ENCODE peak calls at places on chromosomes 16 and 17, in six cellular contexts. W, B, Q, F, C and E are unnamed samples.

GRCh38 chr17:18230288-18231141 is 5.1 kb downstream of the LLGL1 start:
- DNase-seq in F (no peak), C (no peak), W (no peak), Q (no peak), B (no peak), E (no peak)

GRCh38 chr17:63546308-63547082 is 3.8 kb upstream of the DCAF7 start:
- DNase-seq in W (no peak), Q (no peak), B (no peak), F (no peak), C (no peak), E (no peak)

GRCh38 chr16:54331241-54332002 is 44.8 kb upstream of the IRX3 start:
- DNase-seq in C (no peak), W (no peak), Q (no peak), B (no peak), F (no peak), E (no peak)

GRCh38 chr17:55302407-55302787 is 37.6 kb downstream of the HLF start:
- DNase-seq in Q (no peak), B (no peak), F (no peak), W (no peak), C (no peak), E (no peak)

GRCh38 chr17:54903375-54903774 is 2.7 kb downstream of the TOM1L1 start:
- DNase-seq in Q (peak), C (no peak), B (peak), F (peak), W (no peak), E (no peak)

GRCh38 chr16:2856061-2856670 is 1.8 kb downstream of the PRSS22 start:
- DNase-seq in F (peak), W (no peak), C (no peak), Q (no peak), B (no peak), E (no peak)

GRCh38 chr16:6863135-6863534 is 469.5 kb upstream of the RBFOX1 start:
- DNase-seq in C (no peak), Q (no peak), B (no peak), F (no peak), W (no peak), E (no peak)

GRCh38 chr17:2723505-2723996 is 12.0 kb upstream of the CLUH start:
- DNase-seq in Q (no peak), C (no peak), B (no peak), F (no peak), W (no peak), E (no peak)

GRCh38 chr17:2400474-2400866 is 390 bp downstream of the MNT start:
- DNase-seq in C (peak), F (peak), B (peak), W (peak), Q (peak), E (peak)

GRCh38 chr16:51181495-51181795 is 30.4 kb upstream of the SALL1 start:
- DNase-seq in B (no peak), W (no peak), Q (no peak), F (no peak), C (no peak), E (peak)

GRCh38 chr16:85286066-85286712 is 173.9 kb upstream of the CIBAR2 start:
- DNase-seq in B (peak), W (peak), C (peak), Q (peak), F (no peak), E (no peak)

GRCh38 chr16:55370762-55371482 is 46.9 kb downstream of the IRX6 start:
- DNase-seq in B (peak), Q (peak), F (no peak), W (peak), C (peak), E (peak)
- TF ChIP-seq CTCF in B (peak), Q (peak), F (no peak), W (peak), C (peak), E (peak)

GRCh38 chr17:27414686-27415085 is 41.6 kb upstream of the KSR1 start:
- DNase-seq in C (no peak), B (no peak), W (no peak), F (no peak), Q (no peak), E (no peak)
- TF ChIP-seq CTCF in C (no peak), B (no peak), W (no peak), F (no peak), Q (no peak), E (no peak)

GRCh38 chr16:19396555-19397011 is 21.1 kb upstream of the TMC5 start:
- DNase-seq in F (peak), Q (no peak), B (peak), C (no peak), W (peak), E (no peak)

GRCh38 chr16:19400709-19401108 is 17.0 kb upstream of the TMC5 start:
- DNase-seq in Q (no peak), W (no peak), C (no peak), F (no peak), B (no peak), E (no peak)
- TF ChIP-seq CTCF in Q (no peak), W (peak), C (no peak), F (no peak), B (peak), E (peak)

DNA sequence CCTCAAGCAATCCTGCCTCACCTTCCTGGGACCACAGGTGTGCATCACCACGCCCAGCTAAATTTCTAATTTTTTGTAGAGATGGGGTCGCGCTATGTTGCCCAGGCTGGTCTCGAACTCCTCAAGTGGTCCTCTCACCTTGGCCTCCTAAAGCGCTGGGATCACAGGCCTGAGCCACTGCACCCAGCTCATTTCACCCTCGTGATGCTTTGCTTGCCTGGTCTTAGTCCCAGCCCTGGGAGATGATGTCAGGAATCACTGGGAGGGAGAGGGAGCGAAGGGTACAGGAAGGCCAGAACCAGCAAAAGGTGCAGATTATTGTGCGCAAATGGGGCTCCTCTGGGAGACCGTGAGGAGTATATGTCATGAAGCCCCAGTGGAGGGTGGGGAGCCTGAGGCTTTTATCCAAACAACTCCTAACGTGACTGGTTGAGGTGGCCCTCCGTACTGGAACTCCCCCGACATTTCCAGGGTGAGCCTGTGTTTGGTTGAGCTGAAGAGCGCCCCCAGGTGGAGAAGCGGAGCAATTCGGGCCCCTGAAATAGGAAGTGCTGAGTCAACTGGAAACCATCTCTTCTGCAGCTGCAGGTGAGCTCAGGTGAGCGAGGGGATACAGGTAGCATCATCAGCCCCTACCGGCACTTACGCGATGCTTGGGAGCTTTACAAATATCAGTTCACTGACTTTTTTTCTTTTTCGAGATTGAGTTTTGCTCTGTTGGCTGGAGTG is 41.2 kb upstream of the HAPSTR1 start:
- DNase-seq in C (no peak), Q (no peak), B (no peak), W (no peak), F (peak), E (peak)
- TF ChIP-seq CTCF in C (peak), Q (peak), B (peak), W (peak), F (peak), E (peak)

DNA sequence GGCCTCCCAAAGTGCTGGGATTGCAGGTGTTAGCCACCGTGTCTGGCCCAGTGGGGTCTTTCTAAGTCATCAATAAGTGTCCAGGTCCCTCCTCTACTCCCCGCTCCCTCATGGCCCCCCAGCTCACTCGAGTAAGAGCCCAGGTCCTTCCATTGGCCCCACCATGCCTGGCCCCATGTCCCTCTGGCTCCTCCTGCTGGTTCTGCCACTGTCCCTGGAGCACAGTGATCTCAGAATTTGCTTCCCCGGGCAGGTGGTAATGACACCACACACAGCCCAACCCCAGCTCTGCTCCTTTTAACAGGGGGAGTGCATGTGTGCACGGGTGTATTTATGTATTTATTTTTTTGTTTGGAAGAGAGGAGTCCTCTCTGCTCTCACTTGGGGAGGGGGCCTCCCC is 19.6 kb downstream of the MGAT5B start:
- DNase-seq in F (no peak), Q (no peak), B (no peak), C (no peak), W (no peak), E (no peak)
- TF ChIP-seq CTCF in F (no peak), Q (no peak), B (no peak), C (peak), W (peak), E (no peak)